ENCODE peak calls at places on chromosomes 7 and 10, in four cellular contexts. I is anterior cingulate cortex, R is neuronal stem cell, G is activated T-cell treated with anti-CD3 and anti-CD28 coated beads for 1 hour. Q is an unnamed sample.

GRCh38 chr10:78047314-78047891 is 13.7 kb downstream of the RPS24 start:
- DNase-seq in I (peak; percentile 88), R (peak; percentile 87), G (peak; percentile 86), Q (peak; percentile 83)

GRCh38 chr10:116722736-116723427 is 19.5 kb downstream of the HSPA12A start:
- DNase-seq in I (no peak), R (no peak), G (no peak), Q (no peak)

GRCh38 chr10:60376221-60376620 is 13.5 kb downstream of the ANK3 start:
- DNase-seq in I (no peak), R (no peak), G (no peak), Q (no peak)

GRCh38 chr10:128646956-128647355 is 520.7 kb upstream of the MKI67 start:
- DNase-seq in I (no peak), R (no peak), G (no peak), Q (no peak)

GRCh38 chr7:23405240-23405618 is 65.1 kb downstream of the IGF2BP3 start:
- DNase-seq in I (no peak), R (no peak), G (no peak), Q (no peak)

GRCh38 chr7:28297821-28298439 is 114.4 kb upstream of the CREB5 start:
- DNase-seq in I (no peak), R (no peak), G (no peak), Q (no peak)

GRCh38 chr10:121696854-121697253 is 98.6 kb upstream of the FGFR2 start:
- DNase-seq in I (no peak), R (no peak), G (no peak), Q (peak; percentile 58)

GRCh38 chr10:32911285-32912016 is 46.6 kb downstream of the ITGB1 start:
- DNase-seq in I (no peak), R (no peak), G (no peak), Q (no peak)

GRCh38 chr7:155282671-155283070 is 15.0 kb upstream of the INSIG1 start:
- DNase-seq in I (no peak), R (no peak), G (no peak), Q (no peak)

GRCh38 chr7:37448637-37449331 is at the start of gene ELMO1:
- DNase-seq in I (peak; percentile 30), R (peak; percentile 76), G (peak; percentile 57), Q (peak; percentile 24)

GRCh38 chr7:156612930-156613329 is 27.6 kb upstream of the RNF32 start:
- DNase-seq in I (no peak), R (no peak), G (peak; percentile 54), Q (no peak)

GRCh38 chr7:74477188-74477587 is 23.5 kb downstream of the GTF2IRD1 start:
- DNase-seq in I (no peak), R (no peak), G (no peak), Q (no peak)

GRCh38 chr10:62384057-62384446 is 9.9 kb downstream of the ZNF365 start:
- DNase-seq in I (no peak), R (no peak), G (peak; percentile 15), Q (no peak)

GRCh38 chr7:974820-975681 is at the start of gene COX19:
- DNase-seq in I (peak; percentile 79), R (peak; percentile 79), G (peak; percentile 85), Q (peak; percentile 94)

Q was measured in Caco-2.